ENCODE peak calls at places on chromosomes 1 and 21, in five cellular contexts. One of them, this sample, is unnamed.

GRCh38 chr21:31182231-31183129 is 144.2 kb upstream of the KRTAP19-8 start:
- DNase-seq in HFFc6: no peak
- DNase-seq in B cell: no peak
- DNase-seq in BJ: no peak
- DNase-seq in AG04450: no peak
- DNase-seq in this sample: peak; percentile 70

GRCh38 chr21:41631564-41632461 is 123.9 kb upstream of the TMPRSS2 start:
- DNase-seq in HFFc6: no peak
- DNase-seq in B cell: no peak
- DNase-seq in BJ: no peak
- DNase-seq in AG04450: no peak
- DNase-seq in this sample: no peak

GRCh38 chr1:176949033-176949662 is 215.4 kb downstream of the ASTN1 start:
- DNase-seq in HFFc6: no peak
- DNase-seq in B cell: no peak
- DNase-seq in BJ: no peak
- DNase-seq in AG04450: no peak
- DNase-seq in this sample: peak; percentile 46

GRCh38 chr1:176691251-176692228 is 228.6 kb downstream of the PAPPA2 start:
- DNase-seq in HFFc6: peak; percentile 32
- DNase-seq in B cell: no peak
- DNase-seq in BJ: peak; percentile 6
- DNase-seq in AG04450: peak; percentile 6
- DNase-seq in this sample: peak; percentile 17

GRCh38 chr1:34762474-34763141 is 3.1 kb downstream of the GJB4 start:
- DNase-seq in HFFc6: no peak
- DNase-seq in B cell: no peak
- DNase-seq in BJ: no peak
- DNase-seq in AG04450: no peak
- DNase-seq in this sample: no peak

GRCh38 chr1:201192478-201192804 is 1.8 kb downstream of the IGFN1 start:
- DNase-seq in HFFc6: no peak
- DNase-seq in B cell: no peak
- DNase-seq in BJ: no peak
- DNase-seq in AG04450: no peak
- DNase-seq in this sample: no peak

GRCh38 chr1:197595244-197595904 is 179.9 kb downstream of the DENND1B start:
- DNase-seq in HFFc6: no peak
- DNase-seq in B cell: no peak
- DNase-seq in BJ: no peak
- DNase-seq in AG04450: no peak
- DNase-seq in this sample: no peak

GRCh38 chr1:204446413-204447111 is 34.9 kb upstream of the PPP1R15B start:
- DNase-seq in HFFc6: peak; percentile 36
- DNase-seq in B cell: peak; percentile 86
- DNase-seq in BJ: no peak
- DNase-seq in AG04450: no peak
- DNase-seq in this sample: peak; percentile 87

GRCh38 chr1:56819393-56819899 is at the start of gene FYB2:
- DNase-seq in HFFc6: no peak
- DNase-seq in B cell: no peak
- DNase-seq in BJ: no peak
- DNase-seq in AG04450: no peak
- DNase-seq in this sample: no peak

GRCh38 chr1:21340230-21340564 is 49.9 kb upstream of the ECE1 start:
- DNase-seq in HFFc6: no peak
- DNase-seq in B cell: no peak
- DNase-seq in BJ: no peak
- DNase-seq in AG04450: no peak
- DNase-seq in this sample: no peak

GRCh38 chr1:6040444-6040843 is 5.2 kb upstream of the KCNAB2 start:
- DNase-seq in HFFc6: no peak
- DNase-seq in B cell: no peak
- DNase-seq in BJ: no peak
- DNase-seq in AG04450: no peak
- DNase-seq in this sample: no peak

GRCh38 chr1:6052543-6053205 is 7.0 kb downstream of the KCNAB2 start:
- DNase-seq in HFFc6: peak; percentile 52
- DNase-seq in B cell: peak; percentile 47
- DNase-seq in BJ: no peak
- DNase-seq in AG04450: peak; percentile 36
- DNase-seq in this sample: peak; percentile 56

GRCh38 chr1:7628273-7628672 is 142.8 kb upstream of the VAMP3 start:
- DNase-seq in HFFc6: no peak
- DNase-seq in B cell: no peak
- DNase-seq in BJ: no peak
- DNase-seq in AG04450: no peak
- DNase-seq in this sample: no peak

GRCh38 chr21:33843216-33843615 is 72.4 kb downstream of the ATP5PO start:
- DNase-seq in HFFc6: no peak
- DNase-seq in B cell: no peak
- DNase-seq in BJ: no peak
- DNase-seq in AG04450: no peak
- DNase-seq in this sample: no peak

GRCh38 chr1:151822404-151822803 is 9.2 kb downstream of the RORC start:
- DNase-seq in HFFc6: no peak
- DNase-seq in B cell: no peak
- DNase-seq in BJ: no peak
- DNase-seq in AG04450: no peak
- DNase-seq in this sample: peak; percentile 78

GRCh38 chr1:162498442-162498785 is 796 bp downstream of the UHMK1 start:
- DNase-seq in HFFc6: no peak
- DNase-seq in B cell: no peak
- DNase-seq in BJ: no peak
- DNase-seq in AG04450: no peak
- DNase-seq in this sample: no peak

GRCh38 chr1:93700532-93701469 is 19.2 kb upstream of the BCAR3 start:
- DNase-seq in HFFc6: no peak
- DNase-seq in B cell: no peak
- DNase-seq in BJ: no peak
- DNase-seq in AG04450: no peak
- DNase-seq in this sample: no peak

GRCh38 chr1:94322696-94323095 is 85.3 kb upstream of the ARHGAP29 start:
- DNase-seq in HFFc6: no peak
- DNase-seq in B cell: no peak
- DNase-seq in BJ: no peak
- DNase-seq in AG04450: no peak
- DNase-seq in this sample: no peak

GRCh38 chr1:230858918-230859819 is 9.2 kb downstream of the C1orf198 start:
- DNase-seq in HFFc6: peak; percentile 81
- DNase-seq in B cell: no peak
- DNase-seq in BJ: peak; percentile 77
- DNase-seq in AG04450: peak; percentile 42
- DNase-seq in this sample: no peak

GRCh38 chr1:49298304-49298703 is 521.6 kb upstream of the BEND5 start:
- DNase-seq in HFFc6: no peak
- DNase-seq in B cell: no peak
- DNase-seq in BJ: no peak
- DNase-seq in AG04450: no peak
- DNase-seq in this sample: no peak

GRCh38 chr1:235843458-235843857 is 23.2 kb downstream of the LYST start:
- DNase-seq in HFFc6: peak; percentile 64
- DNase-seq in B cell: no peak
- DNase-seq in BJ: no peak
- DNase-seq in AG04450: no peak
- DNase-seq in this sample: no peak

GRCh38 chr1:56447732-56448276 is 131.6 kb downstream of the PLPP3 start:
- DNase-seq in HFFc6: no peak
- DNase-seq in B cell: no peak
- DNase-seq in BJ: no peak
- DNase-seq in AG04450: no peak
- DNase-seq in this sample: no peak

GRCh38 chr1:64162151-64162550 is 41.3 kb upstream of the UBE2U start:
- DNase-seq in HFFc6: no peak
- DNase-seq in B cell: no peak
- DNase-seq in BJ: no peak
- DNase-seq in AG04450: no peak
- DNase-seq in this sample: no peak

GRCh38 chr1:47161298-47162040 is 24.2 kb downstream of the CYP4A22 start:
- DNase-seq in HFFc6: no peak
- DNase-seq in B cell: no peak
- DNase-seq in BJ: no peak
- DNase-seq in AG04450: no peak
- DNase-seq in this sample: no peak

GRCh38 chr21:41907496-41908258 is 28.5 kb upstream of the PRDM15 start:
- DNase-seq in HFFc6: no peak
- DNase-seq in B cell: no peak
- DNase-seq in BJ: no peak
- DNase-seq in AG04450: no peak
- DNase-seq in this sample: no peak

GRCh38 chr1:118949317-118949716 is 38.8 kb downstream of the TBX15 start:
- DNase-seq in HFFc6: no peak
- DNase-seq in B cell: no peak
- DNase-seq in BJ: no peak
- DNase-seq in AG04450: no peak
- DNase-seq in this sample: no peak

GRCh38 chr1:189706594-189706993 is 771.1 kb downstream of the BRINP3 start:
- DNase-seq in HFFc6: no peak
- DNase-seq in B cell: no peak
- DNase-seq in BJ: no peak
- DNase-seq in AG04450: no peak
- DNase-seq in this sample: no peak

GRCh38 chr1:53339736-53340385 is 12.0 kb upstream of the LRP8 start:
- DNase-seq in HFFc6: no peak
- DNase-seq in B cell: no peak
- DNase-seq in BJ: no peak
- DNase-seq in AG04450: no peak
- DNase-seq in this sample: no peak

GRCh38 chr1:180243517-180244221 is 13.6 kb downstream of the LHX4 start:
- DNase-seq in HFFc6: no peak
- DNase-seq in B cell: no peak
- DNase-seq in BJ: no peak
- DNase-seq in AG04450: no peak
- DNase-seq in this sample: no peak
- TF ChIP-seq CTCF in HFFc6: no peak
- TF ChIP-seq CTCF in B cell: no peak
- TF ChIP-seq CTCF in BJ: no peak
- TF ChIP-seq CTCF in AG04450: no peak
- TF ChIP-seq CTCF in this sample: no peak

DNA sequence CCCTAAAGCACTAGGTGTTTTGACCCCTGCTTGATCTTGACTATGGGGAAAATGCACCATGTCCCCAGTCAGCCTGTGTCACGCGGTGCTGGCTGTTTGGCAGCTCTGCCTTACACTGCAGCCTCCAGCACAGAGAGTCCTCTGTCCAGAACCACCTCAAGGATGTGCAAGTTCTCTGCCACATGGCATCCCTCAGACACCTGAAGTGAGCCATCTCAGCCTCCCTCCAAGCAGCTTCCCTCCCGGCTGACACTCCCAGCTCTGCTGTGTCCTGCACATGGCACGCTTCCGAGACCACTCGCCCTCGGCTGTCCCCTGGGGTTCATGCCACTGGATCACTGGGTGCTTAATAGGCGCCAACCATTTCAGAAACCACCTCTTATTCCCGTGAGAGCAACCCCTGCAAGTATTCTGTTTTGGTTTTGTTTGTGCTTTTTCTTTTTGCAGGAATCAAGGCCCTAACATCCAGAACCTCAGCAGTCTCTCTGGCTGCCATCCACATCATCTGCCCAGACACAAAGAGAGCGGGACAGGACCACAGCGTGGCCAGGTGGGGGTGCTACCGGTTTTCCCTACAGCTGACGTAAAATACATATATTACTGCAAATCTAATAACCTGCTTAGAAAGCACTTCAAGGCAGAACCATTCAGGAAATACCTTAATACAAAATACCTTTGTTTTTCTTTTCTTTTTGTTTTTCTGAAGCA is 45.7 kb downstream of the CAPZB start:
- DNase-seq in HFFc6: no peak
- DNase-seq in B cell: peak; percentile 58
- DNase-seq in BJ: no peak
- DNase-seq in AG04450: no peak
- DNase-seq in this sample: peak; percentile 59
- TF ChIP-seq CTCF in HFFc6: peak; percentile 46
- TF ChIP-seq CTCF in B cell: peak; percentile 52
- TF ChIP-seq CTCF in BJ: peak; percentile 24
- TF ChIP-seq CTCF in AG04450: peak; percentile 23
- TF ChIP-seq CTCF in this sample: peak; percentile 28

DNA sequence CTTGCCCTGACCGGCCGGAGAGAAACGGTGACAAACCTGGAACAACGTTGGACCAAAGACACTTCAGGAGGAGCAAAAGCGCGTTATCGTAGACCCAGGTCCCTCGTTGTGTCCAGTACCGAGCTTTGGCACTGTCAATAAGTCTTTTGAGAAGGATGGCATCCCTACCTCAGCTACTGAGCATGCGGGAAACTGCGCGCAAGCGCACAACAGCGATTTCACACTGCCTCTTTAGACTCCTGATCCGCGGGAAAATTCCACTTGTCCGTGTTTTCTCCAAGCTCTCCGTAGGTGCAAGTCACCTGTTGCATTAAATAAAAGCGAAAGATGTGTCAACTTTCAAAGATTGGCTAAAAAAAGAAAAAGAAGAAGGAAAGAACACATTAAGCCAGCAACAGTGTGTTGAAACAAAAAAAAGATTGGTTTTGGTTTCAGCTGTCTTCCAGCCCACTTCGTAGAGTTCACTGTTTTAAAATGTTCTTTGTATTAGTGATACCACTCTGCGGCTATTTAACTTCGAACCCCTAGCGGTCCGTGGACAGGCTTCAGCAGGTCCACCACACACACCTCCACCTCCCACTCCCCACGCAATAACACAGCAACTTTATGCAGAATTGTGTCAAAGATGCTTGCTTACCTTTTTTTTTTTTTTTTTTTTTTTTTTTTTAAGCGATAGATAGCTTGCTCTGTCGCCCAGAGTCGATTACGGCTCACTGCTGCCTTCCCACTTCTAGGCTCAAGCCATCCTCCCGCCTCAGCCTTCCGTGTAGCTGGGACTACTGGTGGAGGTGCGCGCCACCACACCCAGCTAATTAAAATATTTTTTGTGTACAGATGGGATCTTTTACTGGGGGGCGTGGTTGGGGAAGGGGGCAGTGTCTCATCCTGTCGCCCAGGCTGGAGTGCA is at the start of gene BPNT1:
- DNase-seq in HFFc6: peak; percentile 91
- DNase-seq in B cell: peak; percentile 97
- DNase-seq in BJ: peak; percentile 61
- DNase-seq in AG04450: peak; percentile 87
- DNase-seq in this sample: peak; percentile 99
- TF ChIP-seq CTCF in HFFc6: no peak
- TF ChIP-seq CTCF in B cell: no peak
- TF ChIP-seq CTCF in BJ: no peak
- TF ChIP-seq CTCF in AG04450: no peak
- TF ChIP-seq CTCF in this sample: no peak

GRCh38 chr1:227470688-227471087 is 92.7 kb upstream of the ZNF678 start:
- DNase-seq in HFFc6: no peak
- DNase-seq in B cell: no peak
- DNase-seq in BJ: no peak
- DNase-seq in AG04450: no peak
- DNase-seq in this sample: no peak

GRCh38 chr1:227459977-227460376 is 103.4 kb upstream of the ZNF678 start:
- DNase-seq in HFFc6: no peak
- DNase-seq in B cell: no peak
- DNase-seq in BJ: no peak
- DNase-seq in AG04450: no peak
- DNase-seq in this sample: no peak

GRCh38 chr1:227469708-227470107 is 93.6 kb upstream of the ZNF678 start:
- DNase-seq in HFFc6: no peak
- DNase-seq in B cell: no peak
- DNase-seq in BJ: no peak
- DNase-seq in AG04450: no peak
- DNase-seq in this sample: no peak

GRCh38 chr1:227466039-227466645 is 97.2 kb upstream of the ZNF678 start:
- DNase-seq in HFFc6: no peak
- DNase-seq in B cell: no peak
- DNase-seq in BJ: no peak
- DNase-seq in AG04450: no peak
- DNase-seq in this sample: no peak

GRCh38 chr1:227465256-227465655 is 98.1 kb upstream of the ZNF678 start:
- DNase-seq in HFFc6: no peak
- DNase-seq in B cell: no peak
- DNase-seq in BJ: no peak
- DNase-seq in AG04450: no peak
- DNase-seq in this sample: no peak
- TF ChIP-seq CTCF in HFFc6: peak; percentile 25
- TF ChIP-seq CTCF in B cell: no peak
- TF ChIP-seq CTCF in BJ: peak; percentile 12
- TF ChIP-seq CTCF in AG04450: no peak
- TF ChIP-seq CTCF in this sample: no peak

This sample was measured in activated CD8-positive, alpha-beta T cell treated with anti-CD3 and anti-CD28 coated beads for 36 hours.